ENCODE peak calls at places on chromosomes 4 and X, in seven cellular contexts. G is A549, P is K562, F is upper lobe of left lung, X is ovary, B is stomach, T is esophagus muscularis mucosa. H is an unnamed sample.

GRCh38 chr4:138981930-138982390 is 33.6 kb upstream of the NOCT start:
- DNase-seq in G (peak; percentile 47), P (no peak), F (no peak), X (no peak), B (no peak), T (no peak), H (no peak)

GRCh38 chrX:30302957-30303356 is 6.2 kb downstream of the NR0B1 start:
- DNase-seq in G (peak; percentile 76), P (no peak), F (no peak), X (no peak), B (peak; percentile 42), T (no peak), H (peak; percentile 71)

GRCh38 chrX:54043696-54044125 is 562 bp downstream of the PHF8 start:
- DNase-seq in G (no peak), P (peak; percentile 47), F (peak; percentile 89), X (no peak), B (peak; percentile 34), T (no peak), H (no peak)

GRCh38 chr4:130336585-130337217 is 1240.7 kb downstream of the C4orf33 start:
- DNase-seq in G (peak; percentile 16), P (no peak), F (no peak), X (no peak), B (no peak), T (no peak), H (no peak)

GRCh38 chr4:127708985-127709384 is 21.2 kb upstream of the SLC25A31 start:
- DNase-seq in G (peak; percentile 59), P (no peak), F (no peak), X (peak; percentile 40), B (peak; percentile 42), T (no peak), H (no peak)

GRCh38 chr4:76035799-76036389 is at the start of gene CXCL11:
- DNase-seq in G (no peak), P (no peak), F (no peak), X (no peak), B (no peak), T (no peak), H (no peak)

GRCh38 chr4:24470681-24471622 is 113.4 kb downstream of the DHX15 start:
- DNase-seq in G (peak; percentile 35), P (no peak), F (peak; percentile 88), X (peak; percentile 60), B (no peak), T (no peak), H (peak; percentile 67)

GRCh38 chr4:49063670-49064069 is 77.6 kb downstream of the CWH43 start:
- DNase-seq in G (no peak), P (no peak), F (no peak), X (no peak), B (no peak), T (no peak), H (no peak)

GRCh38 chr4:958836-959337 is 14.5 kb downstream of the DGKQ start:
- DNase-seq in G (no peak), P (no peak), F (no peak), X (no peak), B (no peak), T (no peak), H (no peak)

GRCh38 chr4:171561419-171561818 is 251.8 kb upstream of the GALNTL6 start:
- DNase-seq in G (no peak), P (no peak), F (no peak), X (no peak), B (no peak), T (no peak), H (no peak)

GRCh38 chr4:25807101-25807728 is 55.6 kb downstream of the SEL1L3 start:
- DNase-seq in G (no peak), P (no peak), F (no peak), X (no peak), B (no peak), T (no peak), H (no peak)

GRCh38 chr4:36841583-36842326 is 402.8 kb upstream of the NWD2 start:
- DNase-seq in G (peak; percentile 1), P (no peak), F (no peak), X (no peak), B (no peak), T (no peak), H (no peak)

GRCh38 chrX:55710701-55711100 is 6.8 kb upstream of the RRAGB start:
- DNase-seq in G (peak; percentile 9), P (no peak), F (no peak), X (no peak), B (no peak), T (no peak), H (no peak)

GRCh38 chr4:109079731-109080130 is 222.7 kb downstream of the COL25A1 start:
- DNase-seq in G (no peak), P (no peak), F (no peak), X (no peak), B (no peak), T (no peak), H (no peak)

DNA sequence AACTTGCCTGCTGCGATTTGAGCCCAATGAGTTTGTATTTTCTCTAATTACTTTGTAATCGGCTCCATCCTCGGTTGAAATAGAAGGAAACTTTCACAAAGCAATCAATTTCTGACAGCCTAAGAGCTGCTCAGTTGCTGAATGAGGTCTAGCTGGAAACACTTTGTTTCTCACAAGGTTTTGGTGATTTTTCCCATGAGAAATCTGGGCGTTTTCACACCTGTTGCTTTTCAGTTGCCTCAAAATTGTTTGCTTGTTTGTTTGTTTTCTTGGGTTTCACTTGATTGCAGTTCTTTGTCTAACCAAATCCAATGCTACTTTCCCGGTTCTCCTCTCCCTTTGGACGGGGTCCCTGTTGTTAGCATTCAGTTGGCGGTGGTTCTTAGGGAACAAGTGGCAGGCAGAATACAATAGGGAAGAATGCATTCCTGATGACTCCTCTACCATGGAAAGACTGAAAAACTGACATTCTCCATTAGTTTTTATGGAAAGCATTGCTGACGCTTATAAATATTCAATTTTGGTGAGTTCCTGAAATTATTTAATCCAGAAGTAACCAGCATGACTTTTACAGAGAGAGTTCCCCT is 135.5 kb downstream of the PALLD start:
- DNase-seq in G (no peak), P (no peak), F (no peak), X (no peak), B (no peak), T (no peak), H (no peak)
- TF ChIP-seq EP300 in G (no peak), P (no peak), F (no peak), X (no peak), B (no peak), T (no peak), H (no peak)

GRCh38 chrX:15059488-15059887 is 186.3 kb downstream of the MOSPD2 start:
- DNase-seq in G (no peak), P (no peak), F (no peak), X (no peak), B (no peak), T (no peak), H (no peak)
- TF ChIP-seq CTCF in G (no peak), P (no peak), F (no peak), X (no peak), B (no peak), T (no peak), H (no peak)

GRCh38 chr4:102827674-102828496 is 534 bp upstream of the UBE2D3 start:
- DNase-seq in G (peak; percentile 100), P (peak; percentile 99), F (peak; percentile 95), X (peak; percentile 99), B (peak; percentile 98), T (peak; percentile 100), H (peak; percentile 99)
- H3K4me1 ChIP-seq in G (peaks cover 23% of the 10 kb centered on the region), P (peaks cover 6% of the 10 kb centered on the region), F (peaks cover 26% of the 10 kb centered on the region), X (no peaks in the 10 kb centered on the region), B (peaks cover 32% of the 10 kb centered on the region), T (peaks cover 33% of the 10 kb centered on the region), H (peaks cover 31% of the 10 kb centered on the region)

GRCh38 chr4:119898211-119898610 is 168.4 kb downstream of the MAD2L1 start:
- DNase-seq in G (no peak), P (no peak), F (no peak), X (no peak), B (no peak), T (no peak), H (no peak)

GRCh38 chr4:119897260-119897659 is 169.4 kb downstream of the MAD2L1 start:
- DNase-seq in G (no peak), P (no peak), F (no peak), X (no peak), B (no peak), T (no peak), H (no peak)

GRCh38 chr4:119894650-119895208 is 171.9 kb downstream of the MAD2L1 start:
- DNase-seq in G (no peak), P (no peak), F (no peak), X (no peak), B (no peak), T (no peak), H (no peak)
- TF ChIP-seq EP300 in G (no peak), P (no peak), F (no peak), X (no peak), B (no peak), T (peak; percentile 26), H (no peak)

DNA sequence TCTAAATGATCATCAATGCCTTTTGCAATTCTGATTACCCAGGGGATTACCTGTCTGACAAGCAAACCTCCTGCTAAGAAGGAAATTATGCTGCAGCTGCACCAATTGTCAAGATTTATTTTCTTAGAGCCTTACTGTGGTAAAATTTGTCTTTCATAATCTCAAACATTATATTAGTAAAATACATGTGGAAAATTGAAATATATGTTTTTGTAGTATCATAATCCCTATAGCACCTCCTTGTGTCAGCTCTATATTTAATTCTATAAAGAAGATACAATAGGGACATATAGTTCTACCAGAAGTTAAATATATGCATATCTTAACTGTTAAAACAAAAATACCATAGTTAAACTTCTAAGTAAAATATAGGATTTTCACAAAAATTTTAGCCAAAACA is 655.6 kb upstream of the PCDH10 start:
- DNase-seq in G (no peak), P (no peak), F (no peak), X (no peak), B (no peak), T (no peak), H (no peak)
- TF ChIP-seq CTCF in G (no peak), P (no peak), F (no peak), X (no peak), B (no peak), T (no peak), H (no peak)

DNA sequence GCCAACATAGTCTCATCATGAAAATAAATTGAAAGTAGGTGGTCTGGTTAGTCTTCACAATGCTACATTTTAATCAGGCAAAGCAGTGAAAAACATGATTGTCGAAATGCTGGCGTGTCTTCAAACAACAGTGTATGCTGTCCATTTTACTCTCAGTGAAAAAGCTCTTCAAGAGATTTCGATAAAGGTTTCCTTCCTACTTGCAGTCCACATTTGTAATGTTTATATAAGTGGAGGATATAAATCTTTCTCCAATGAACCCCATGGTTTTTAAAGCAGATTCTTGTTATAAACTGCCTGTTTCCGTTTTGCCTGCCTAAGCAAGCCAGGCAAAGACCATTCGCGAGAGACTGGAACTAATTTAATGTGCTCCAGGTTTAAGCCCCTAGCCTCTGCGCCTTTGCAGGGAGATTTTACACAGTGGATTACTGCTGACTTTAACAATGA is 169.6 kb downstream of the SCFD2 start:
- DNase-seq in G (no peak), P (no peak), F (no peak), X (no peak), B (no peak), T (no peak), H (no peak)
- H3K4me1 ChIP-seq in G (no peaks in the 10 kb centered on the region), P (no peaks in the 10 kb centered on the region), F (peaks cover 8% of the 10 kb centered on the region), X (no peaks in the 10 kb centered on the region), B (no peaks in the 10 kb centered on the region), T (peaks cover 4% of the 10 kb centered on the region), H (no peaks in the 10 kb centered on the region)